ENCODE peak calls at places on chromosome 10, in five cellular contexts. M is ovary, U is body of pancreas, X is tibial nerve, Y is GM12878. S is an unnamed sample.

GRCh38 chr10:44382981-44383748 is 1.7 kb downstream of the CXCL12 start:
- DNase-seq in M (peak; percentile 35), U (no peak), X (no peak), Y (no peak), S (no peak)

GRCh38 chr10:45000138-45000763 is 472 bp upstream of the ZNF22 start:
- DNase-seq in M (peak; percentile 46), U (peak; percentile 53), X (peak; percentile 86), Y (no peak), S (no peak)

GRCh38 chr10:46283945-46284285 is 2.9 kb upstream of the ANTXRL start:
- DNase-seq in M (no peak), U (no peak), X (no peak), Y (no peak), S (no peak)

GRCh38 chr10:11533328-11533781 is 78.1 kb downstream of the USP6NL start:
- DNase-seq in M (no peak), U (no peak), X (no peak), Y (no peak), S (no peak)

GRCh38 chr10:92242910-92243671 is 47.8 kb downstream of the CPEB3 start:
- DNase-seq in M (peak; percentile 37), U (peak; percentile 72), X (peak; percentile 38), Y (no peak), S (peak; percentile 39)

GRCh38 chr10:80171248-80171660 is 34.1 kb downstream of the ANXA11 start:
- DNase-seq in M (no peak), U (no peak), X (no peak), Y (no peak), S (no peak)

GRCh38 chr10:128907155-128907554 is 559.9 kb upstream of the MGMT start:
- DNase-seq in M (no peak), U (no peak), X (no peak), Y (no peak), S (no peak)

GRCh38 chr10:28624351-28624750 is 53.0 kb upstream of the BAMBI start:
- DNase-seq in M (no peak), U (no peak), X (no peak), Y (no peak), S (no peak)

GRCh38 chr10:43808136-43808535 is 159.5 kb upstream of the ZNF32 start:
- DNase-seq in M (no peak), U (no peak), X (no peak), Y (peak; percentile 37), S (no peak)

GRCh38 chr10:59829601-59830000 is 76.3 kb upstream of the MRLN start:
- DNase-seq in M (no peak), U (no peak), X (no peak), Y (peak; percentile 41), S (no peak)

GRCh38 chr10:66242885-66243284 is 683.0 kb upstream of the LRRTM3 start:
- DNase-seq in M (no peak), U (no peak), X (no peak), Y (no peak), S (no peak)

GRCh38 chr10:43225004-43225786 is 41.7 kb downstream of the RASGEF1A start:
- DNase-seq in M (no peak), U (peak; percentile 5), X (no peak), Y (no peak), S (no peak)

GRCh38 chr10:15813415-15813814 is 46.9 kb downstream of the MINDY3 start:
- DNase-seq in M (no peak), U (no peak), X (no peak), Y (no peak), S (no peak)

GRCh38 chr10:78236416-78237015 is 202.9 kb downstream of the RPS24 start:
- DNase-seq in M (no peak), U (no peak), X (no peak), Y (no peak), S (no peak)

GRCh38 chr10:119165171-119166110 is at the start of gene SFXN4:
- DNase-seq in M (peak; percentile 81), U (peak; percentile 77), X (peak; percentile 68), Y (peak; percentile 31), S (no peak)

GRCh38 chr10:59346321-59346720 is 16.0 kb downstream of the FAM13C start:
- DNase-seq in M (no peak), U (no peak), X (no peak), Y (no peak), S (no peak)

GRCh38 chr10:86556532-86556931 is 34.9 kb upstream of the WAPL start:
- DNase-seq in M (no peak), U (no peak), X (no peak), Y (no peak), S (no peak)

DNA sequence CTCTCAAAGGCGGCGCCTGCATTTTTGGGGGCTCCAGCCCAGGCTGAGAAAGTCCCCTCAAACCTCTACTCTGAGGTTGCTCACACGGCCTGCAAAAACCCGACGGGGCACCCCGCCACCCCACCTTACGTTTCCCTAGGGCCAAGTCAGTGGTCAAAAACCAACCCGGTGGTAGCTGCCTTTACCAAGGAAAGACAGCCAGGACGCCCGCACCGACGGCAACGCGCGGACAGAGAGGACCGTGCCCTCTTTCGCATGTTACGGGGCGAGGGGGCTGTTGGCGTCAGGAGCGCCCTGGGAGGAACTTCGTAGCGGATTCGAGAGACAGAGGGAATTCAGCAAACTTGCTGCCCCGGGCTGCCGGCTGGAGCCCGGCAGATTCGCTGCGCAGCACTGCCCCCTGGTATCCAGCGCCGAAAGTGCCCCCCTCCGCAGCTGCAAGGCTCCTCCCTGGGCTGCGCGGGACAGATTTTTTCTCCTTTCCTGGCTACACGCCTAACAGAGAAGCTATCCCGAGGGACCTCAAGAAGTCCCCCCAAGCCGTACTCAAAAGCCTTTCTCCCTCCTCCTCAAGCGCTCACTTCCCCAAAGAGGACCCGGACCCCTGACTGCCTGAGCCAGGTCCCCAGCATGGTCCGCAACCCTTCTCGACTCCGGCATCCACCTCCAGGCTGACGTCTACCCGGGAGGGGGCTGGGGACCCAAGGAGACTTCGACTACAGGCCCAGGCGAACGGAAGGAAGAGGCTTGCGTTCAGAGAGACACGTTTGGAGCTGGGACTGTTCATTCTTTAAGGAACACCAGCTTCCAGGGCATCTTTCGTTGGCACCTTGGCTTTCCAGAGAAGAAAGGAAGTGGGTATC is 27.7 kb upstream of the VAX1 start:
- DNase-seq in M (peak; percentile 20), U (peak; percentile 45), X (no peak), Y (no peak), S (no peak)
- TF ChIP-seq CTCF in M (no peak), U (peak; percentile 40), X (peak; percentile 34), Y (peak; percentile 3), S (peak; percentile 96)

DNA sequence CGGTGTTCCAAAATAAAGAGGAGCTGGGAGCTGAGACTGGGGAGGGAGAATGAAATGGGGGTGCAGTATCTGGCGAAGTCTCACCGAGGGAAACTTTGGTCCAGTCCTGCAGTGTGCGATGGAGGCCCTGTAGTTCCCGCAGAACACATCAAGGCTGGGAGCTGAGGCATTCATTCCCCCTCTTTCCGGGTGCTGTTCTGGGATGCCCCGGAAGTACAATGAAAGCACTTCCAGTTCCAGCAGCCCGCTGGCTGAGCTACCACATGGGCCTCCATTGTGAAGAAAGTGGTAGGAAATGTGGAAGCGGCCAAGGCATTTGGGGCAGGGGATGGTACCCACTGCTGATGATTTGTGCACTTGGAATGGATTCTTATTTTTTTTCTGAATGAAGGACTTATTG is 560.7 kb downstream of the GLRX3 start:
- DNase-seq in M (no peak), U (no peak), X (no peak), Y (no peak), S (no peak)
- H3K27me3 ChIP-seq in M (no peaks in the 10 kb centered on the region), U (no peaks in the 10 kb centered on the region), X (no peaks in the 10 kb centered on the region), Y (no peaks in the 10 kb centered on the region), S (peaks cover 4% of the 10 kb centered on the region)

DNA sequence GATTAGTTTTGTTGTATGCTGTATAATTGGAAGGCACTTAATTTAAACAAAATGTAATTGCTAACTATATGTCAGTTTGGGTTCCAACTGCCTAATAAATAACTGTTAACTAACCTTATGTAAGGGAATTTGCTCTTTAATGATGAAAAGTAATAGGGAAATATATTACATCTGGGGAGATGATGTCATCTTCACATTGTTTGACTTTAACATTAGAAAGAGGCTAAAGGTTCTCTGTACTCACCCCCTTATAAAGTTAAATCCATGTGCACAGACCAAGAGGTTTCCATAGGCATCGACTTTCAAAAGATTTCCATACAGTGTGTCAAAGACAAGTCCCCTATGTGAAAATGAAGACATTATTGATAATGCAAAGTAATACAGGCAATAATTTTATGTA is 87.6 kb downstream of the NT5C2 start:
- DNase-seq in M (no peak), U (no peak), X (no peak), Y (no peak), S (no peak)
- H3K27ac ChIP-seq in M (no peak overlapping the region), U (no peak overlapping the region), X (no peak overlapping the region), Y (no peak overlapping the region), S (no peak overlapping the region)

GRCh38 chr10:75253281-75254220 is 17.8 kb upstream of the COMTD1 start:
- DNase-seq in M (no peak), U (peak; percentile 5), X (no peak), Y (no peak), S (no peak)

GRCh38 chr10:75250934-75251333 is 15.2 kb upstream of the COMTD1 start:
- DNase-seq in M (no peak), U (peak; percentile 50), X (no peak), Y (no peak), S (no peak)

DNA sequence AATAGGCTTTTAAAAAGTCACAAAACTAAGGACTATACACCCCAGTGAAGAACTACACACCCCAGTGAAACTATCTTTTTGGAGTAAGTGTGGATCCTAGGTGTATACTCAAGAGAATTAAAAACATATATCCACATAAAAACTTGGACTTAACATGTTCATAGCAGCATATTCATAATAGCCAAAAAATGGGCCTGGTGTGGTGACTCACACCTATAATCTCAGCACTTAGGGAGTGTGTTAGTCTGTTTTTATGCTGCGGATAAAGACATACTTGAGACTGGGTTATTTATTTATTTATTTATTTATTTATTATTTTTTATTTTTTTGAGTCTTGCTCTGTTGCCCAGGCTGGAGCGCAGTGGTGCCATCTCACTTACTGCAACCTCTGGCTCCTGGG is 19.0 kb upstream of the COMTD1 start:
- DNase-seq in M (no peak), U (no peak), X (no peak), Y (no peak), S (no peak)
- TF ChIP-seq CTCF in M (no peak), U (no peak), X (no peak), Y (no peak), S (no peak)

DNA sequence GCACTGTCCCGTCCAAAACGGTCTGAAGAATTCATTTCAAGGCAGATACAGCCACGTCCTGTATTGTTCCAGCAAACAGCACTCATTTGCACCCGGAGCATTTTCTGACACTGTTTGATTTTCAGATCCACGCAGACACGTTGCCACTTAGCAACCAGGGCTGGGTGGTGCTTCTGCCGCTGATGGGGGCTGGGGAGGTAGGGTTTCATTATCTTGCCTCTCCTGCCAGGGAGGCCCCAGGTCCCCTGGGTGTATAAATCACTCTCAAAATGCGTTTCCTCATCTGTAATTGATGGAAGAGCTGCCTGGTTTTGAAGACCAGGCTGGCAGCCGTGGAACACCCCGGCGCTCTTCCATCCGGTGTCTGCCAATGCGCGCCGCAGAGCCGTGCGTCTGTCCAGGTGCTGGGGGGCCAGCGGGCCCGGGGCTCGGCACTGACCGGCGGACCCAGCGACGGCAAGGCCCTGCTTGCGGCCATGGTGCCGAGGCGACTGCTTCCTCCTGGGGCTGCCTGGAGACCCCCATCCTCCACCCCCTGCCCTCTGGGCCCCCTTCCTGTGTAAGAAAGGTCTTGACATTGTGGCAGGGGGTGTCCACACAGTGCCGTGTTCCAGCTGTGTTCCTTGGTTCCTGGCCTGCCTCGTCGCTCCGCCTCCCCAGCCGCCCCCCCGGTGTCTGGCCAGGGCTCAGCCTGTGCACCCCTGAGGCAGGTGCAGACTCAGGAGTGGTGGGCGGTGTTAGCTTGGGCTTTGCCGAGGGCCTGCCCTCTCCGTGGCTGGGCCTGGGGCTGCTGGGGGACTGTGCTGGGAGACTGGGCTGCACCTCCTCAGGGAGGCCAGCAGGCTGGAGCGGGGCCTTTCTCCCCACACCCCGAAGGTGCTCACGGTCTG is 16.6 kb downstream of the ADGRA1 start:
- DNase-seq in M (no peak), U (no peak), X (no peak), Y (no peak), S (no peak)
- H3K27me3 ChIP-seq in M (no peaks in the 10 kb centered on the region), U (no peaks in the 10 kb centered on the region), X (peaks cover 36% of the 10 kb centered on the region), Y (no peaks in the 10 kb centered on the region), S (no peaks in the 10 kb centered on the region)

GRCh38 chr10:75652136-75652535 is 220.7 kb downstream of the LRMDA start:
- DNase-seq in M (no peak), U (no peak), X (no peak), Y (no peak), S (no peak)
- H3K27ac ChIP-seq in M (no peak overlapping the region), U (no peak overlapping the region), X (no peak overlapping the region), Y (no peak overlapping the region), S (no peak overlapping the region)

S was measured in Panc1.